ENCODE peak calls at places on chromosome 12, in six cellular contexts. One of them, this sample, is unnamed.

GRCh38 chr12:132729541-132730320 is 19.1 kb downstream of the PGAM5 start:
- DNase-seq in uterus: no peak
- DNase-seq in H54: no peak
- DNase-seq in K562: no peak
- DNase-seq in GM12892: no peak
- DNase-seq in breast epithelium: no peak
- DNase-seq in this sample: peak

GRCh38 chr12:3632256-3633240 is 120.4 kb downstream of the CRACR2A start:
- DNase-seq in GM12892: no peak
- DNase-seq in uterus: no peak
- DNase-seq in K562: no peak
- DNase-seq in breast epithelium: no peak
- DNase-seq in H54: no peak
- DNase-seq in this sample: no peak

GRCh38 chr12:99455350-99456037 is 192.1 kb upstream of the GARIN6 start:
- DNase-seq in breast epithelium: peak
- DNase-seq in H54: peak
- DNase-seq in uterus: no peak
- DNase-seq in GM12892: no peak
- DNase-seq in K562: no peak
- DNase-seq in this sample: peak

GRCh38 chr12:57048423-57048822 is 1.5 kb downstream of the MYO1A start:
- DNase-seq in K562: no peak
- DNase-seq in breast epithelium: no peak
- DNase-seq in uterus: no peak
- DNase-seq in H54: no peak
- DNase-seq in GM12892: no peak
- DNase-seq in this sample: peak

GRCh38 chr12:106078358-106079025 is 60.3 kb downstream of the NUAK1 start:
- DNase-seq in K562: no peak
- DNase-seq in uterus: peak
- DNase-seq in breast epithelium: no peak
- DNase-seq in GM12892: no peak
- DNase-seq in H54: peak
- DNase-seq in this sample: no peak

GRCh38 chr12:11922361-11922760 is 148.4 kb upstream of the BCL2L14 start:
- DNase-seq in H54: no peak
- DNase-seq in breast epithelium: no peak
- DNase-seq in K562: no peak
- DNase-seq in uterus: no peak
- DNase-seq in GM12892: no peak
- DNase-seq in this sample: no peak

GRCh38 chr12:124036117-124037109 is 63.4 kb downstream of the ZNF664 start:
- DNase-seq in K562: peak
- DNase-seq in breast epithelium: no peak
- DNase-seq in H54: peak
- DNase-seq in GM12892: peak
- DNase-seq in uterus: peak
- DNase-seq in this sample: peak

GRCh38 chr12:13205809-13206559 is 9.5 kb downstream of the EMP1 start:
- DNase-seq in H54: no peak
- DNase-seq in uterus: no peak
- DNase-seq in breast epithelium: no peak
- DNase-seq in K562: no peak
- DNase-seq in GM12892: no peak
- DNase-seq in this sample: peak

GRCh38 chr12:97306121-97306520 is 156.5 kb upstream of the RMST start:
- DNase-seq in breast epithelium: no peak
- DNase-seq in H54: no peak
- DNase-seq in K562: no peak
- DNase-seq in uterus: no peak
- DNase-seq in GM12892: no peak
- DNase-seq in this sample: peak

GRCh38 chr12:69639400-69640016 is 28.8 kb upstream of the LRRC10 start:
- DNase-seq in H54: peak
- DNase-seq in uterus: peak
- DNase-seq in breast epithelium: no peak
- DNase-seq in GM12892: peak
- DNase-seq in K562: peak
- DNase-seq in this sample: peak

GRCh38 chr12:84910549-84911241 is 1.9 kb downstream of the SLC6A15 start:
- DNase-seq in uterus: no peak
- DNase-seq in GM12892: no peak
- DNase-seq in breast epithelium: peak
- DNase-seq in H54: no peak
- DNase-seq in K562: no peak
- DNase-seq in this sample: no peak

GRCh38 chr12:110022980-110023633 is 23.9 kb downstream of the ANKRD13A start:
- DNase-seq in K562: no peak
- DNase-seq in GM12892: no peak
- DNase-seq in breast epithelium: no peak
- DNase-seq in H54: no peak
- DNase-seq in uterus: no peak
- DNase-seq in this sample: no peak

GRCh38 chr12:21296751-21297406 is 37.8 kb downstream of the SLCO1A2 start:
- DNase-seq in GM12892: no peak
- DNase-seq in breast epithelium: no peak
- DNase-seq in H54: peak
- DNase-seq in K562: peak
- DNase-seq in uterus: no peak
- DNase-seq in this sample: peak

GRCh38 chr12:119988788-119989618 is at the start of gene BICDL1:
- DNase-seq in K562: peak
- DNase-seq in GM12892: peak
- DNase-seq in breast epithelium: peak
- DNase-seq in H54: peak
- DNase-seq in uterus: peak
- DNase-seq in this sample: peak

GRCh38 chr12:16121953-16122352 is 155.5 kb downstream of the SLC15A5 start:
- DNase-seq in K562: no peak
- DNase-seq in breast epithelium: no peak
- DNase-seq in GM12892: no peak
- DNase-seq in uterus: no peak
- DNase-seq in H54: no peak
- DNase-seq in this sample: peak

GRCh38 chr12:109738878-109739665 is 25.4 kb downstream of the FAM222A start:
- DNase-seq in H54: peak
- DNase-seq in uterus: no peak
- DNase-seq in GM12892: no peak
- DNase-seq in breast epithelium: peak
- DNase-seq in K562: no peak
- DNase-seq in this sample: no peak

GRCh38 chr12:111154180-111154579 is 214.7 kb downstream of the PHETA1 start:
- DNase-seq in GM12892: no peak
- DNase-seq in K562: no peak
- DNase-seq in uterus: no peak
- DNase-seq in H54: no peak
- DNase-seq in breast epithelium: no peak
- DNase-seq in this sample: no peak

GRCh38 chr12:3249081-3249800 is 172.1 kb downstream of the TSPAN9 start:
- DNase-seq in breast epithelium: no peak
- DNase-seq in K562: no peak
- DNase-seq in H54: no peak
- DNase-seq in uterus: no peak
- DNase-seq in GM12892: no peak
- DNase-seq in this sample: peak

GRCh38 chr12:16088421-16088820 is 177.3 kb downstream of the DERA start:
- DNase-seq in breast epithelium: no peak
- DNase-seq in GM12892: no peak
- DNase-seq in H54: no peak
- DNase-seq in K562: no peak
- DNase-seq in uterus: no peak
- DNase-seq in this sample: no peak

GRCh38 chr12:54840293-54840692 is 14.0 kb upstream of the MUCL1 start:
- DNase-seq in breast epithelium: no peak
- DNase-seq in GM12892: no peak
- DNase-seq in uterus: no peak
- DNase-seq in K562: no peak
- DNase-seq in H54: no peak
- DNase-seq in this sample: peak

GRCh38 chr12:110718222-110718908 is 24.3 kb downstream of the PPP1CC start:
- DNase-seq in H54: no peak
- DNase-seq in breast epithelium: no peak
- DNase-seq in uterus: no peak
- DNase-seq in GM12892: no peak
- DNase-seq in K562: no peak
- DNase-seq in this sample: no peak

GRCh38 chr12:108850854-108851573 is 6.4 kb downstream of the SSH1 start:
- DNase-seq in breast epithelium: no peak
- DNase-seq in H54: peak
- DNase-seq in K562: peak
- DNase-seq in uterus: peak
- DNase-seq in GM12892: peak
- DNase-seq in this sample: peak

DNA sequence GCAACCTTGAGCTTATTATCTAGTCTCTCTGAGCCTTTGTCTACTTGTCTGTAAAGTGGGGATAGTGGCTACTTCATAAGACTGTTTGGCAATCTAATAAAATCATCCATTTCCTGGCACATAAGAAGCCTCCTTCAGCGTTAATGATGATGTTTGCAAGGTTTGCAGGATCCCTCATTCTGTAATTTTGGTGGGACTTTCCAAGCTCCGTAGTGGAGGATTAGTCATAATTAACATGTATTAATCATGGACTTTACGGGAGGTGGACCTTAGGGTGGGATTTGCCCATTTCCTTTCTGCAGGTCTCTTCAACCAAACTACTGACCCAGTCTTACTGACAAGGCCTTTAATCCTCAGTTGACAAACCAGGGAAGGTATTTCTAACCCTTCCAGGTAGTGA is 66.2 kb downstream of the NTF3 start:
- DNase-seq in H54: no peak
- DNase-seq in uterus: no peak
- DNase-seq in K562: no peak
- DNase-seq in GM12892: no peak
- DNase-seq in breast epithelium: no peak
- DNase-seq in this sample: no peak
- TF ChIP-seq POLR2A in H54: no peak
- TF ChIP-seq POLR2A in uterus: no peak
- TF ChIP-seq POLR2A in K562: no peak
- TF ChIP-seq POLR2A in GM12892: no peak
- TF ChIP-seq POLR2A in breast epithelium: no peak
- TF ChIP-seq POLR2A in this sample: no peak

DNA sequence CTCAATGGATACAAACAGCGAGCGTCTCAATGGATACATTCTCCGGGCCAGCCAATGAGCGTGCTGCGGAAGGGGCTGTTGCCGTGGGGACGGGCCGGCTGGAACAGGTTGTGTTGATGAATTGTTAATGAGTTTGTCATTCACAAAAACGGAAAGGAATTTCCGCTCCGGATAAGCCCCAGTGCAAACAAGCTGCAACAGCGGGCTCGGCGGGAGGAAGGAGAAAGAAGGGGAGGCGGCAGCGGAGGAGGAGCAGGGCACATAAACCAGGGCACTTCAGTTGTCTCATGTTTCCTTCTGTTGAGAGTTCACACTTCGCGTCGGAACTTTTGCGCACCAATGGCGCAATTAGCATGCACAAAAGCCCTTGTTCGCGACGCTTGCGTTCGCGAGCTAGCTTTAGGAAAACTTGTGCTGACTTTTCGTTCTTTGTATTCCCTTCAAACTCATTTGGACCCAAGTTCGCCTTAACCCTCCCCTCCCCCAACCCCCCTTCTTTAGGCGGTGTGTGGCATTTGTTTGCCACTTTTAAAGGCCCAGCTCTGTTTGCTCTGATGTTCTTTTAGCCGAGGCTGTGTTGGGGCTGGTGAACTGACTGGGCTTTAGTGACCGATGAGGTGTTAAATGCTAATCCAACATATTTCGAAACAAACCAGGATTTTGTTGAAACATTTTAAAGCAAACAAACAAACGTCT is at the start of gene DUSP6:
- DNase-seq in H54: peak
- DNase-seq in K562: no peak
- DNase-seq in breast epithelium: peak
- DNase-seq in GM12892: peak
- DNase-seq in uterus: peak
- DNase-seq in this sample: peak
- TF ChIP-seq POLR2A in H54: peak
- TF ChIP-seq POLR2A in K562: no peak
- TF ChIP-seq POLR2A in breast epithelium: peak
- TF ChIP-seq POLR2A in GM12892: no peak
- TF ChIP-seq POLR2A in uterus: peak
- TF ChIP-seq POLR2A in this sample: peak

GRCh38 chr12:51917746-51918453 is 10.6 kb downstream of the ACVRL1 start:
- DNase-seq in uterus: no peak
- DNase-seq in breast epithelium: no peak
- DNase-seq in H54: no peak
- DNase-seq in GM12892: no peak
- DNase-seq in K562: peak
- DNase-seq in this sample: no peak
- TF ChIP-seq POLR2A in uterus: no peak
- TF ChIP-seq POLR2A in breast epithelium: no peak
- TF ChIP-seq POLR2A in H54: no peak
- TF ChIP-seq POLR2A in GM12892: no peak
- TF ChIP-seq POLR2A in K562: no peak
- TF ChIP-seq POLR2A in this sample: no peak

DNA sequence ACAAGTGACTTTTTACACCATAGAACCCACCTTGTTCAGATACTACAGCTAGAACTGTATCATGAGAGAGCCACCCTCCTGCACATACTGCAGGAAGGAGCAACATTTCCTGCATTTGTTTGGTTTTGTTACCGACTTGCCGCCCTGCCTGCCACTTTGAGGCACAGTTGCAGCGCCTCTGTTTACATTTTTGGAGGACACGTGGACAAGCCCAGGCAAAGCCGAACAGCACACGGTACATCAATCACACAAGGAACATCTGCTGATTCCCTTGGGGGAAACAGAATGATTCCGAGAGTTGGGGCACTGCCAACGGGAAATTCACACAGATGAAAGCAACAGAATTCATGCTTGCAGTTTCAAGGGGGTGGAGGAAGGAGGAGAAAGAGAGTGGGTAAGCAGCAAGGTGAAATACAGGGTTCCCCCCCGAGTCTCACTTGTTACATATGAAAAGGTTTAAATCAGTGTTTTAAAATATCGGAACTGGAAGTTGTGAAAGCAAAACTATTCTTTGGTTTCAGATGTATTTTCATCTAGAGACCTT is 110.7 kb downstream of the BTG1 start:
- DNase-seq in GM12892: no peak
- DNase-seq in H54: peak
- DNase-seq in uterus: peak
- DNase-seq in breast epithelium: no peak
- DNase-seq in K562: no peak
- DNase-seq in this sample: no peak
- TF ChIP-seq POLR2A in GM12892: no peak
- TF ChIP-seq POLR2A in H54: no peak
- TF ChIP-seq POLR2A in uterus: no peak
- TF ChIP-seq POLR2A in breast epithelium: no peak
- TF ChIP-seq POLR2A in K562: no peak
- TF ChIP-seq POLR2A in this sample: no peak

This sample was measured in NB4.